ENCODE peak calls at places on chromosomes 4 and X, in four cellular contexts. H, W, Y and O are unnamed samples.
A peak's percentile ranks its signal among the peaks of the same experiment; 100 is the strongest.

GRCh38 chrX:43860646-43861370 is 21.4 kb downstream of the MAOB start:
- DNase-seq in Y (peak; percentile 81), W (peak; percentile 36), H (no peak), O (no peak)

GRCh38 chr4:2417196-2417764 is 1.2 kb downstream of the ZFYVE28 start:
- DNase-seq in H (peak; percentile 43), W (no peak), Y (no peak), O (no peak)

GRCh38 chrX:20530319-20530979 is 263.7 kb upstream of the RPS6KA3 start:
- DNase-seq in Y (peak; percentile 30), W (peak; percentile 29), H (peak; percentile 55), O (peak; percentile 64)

GRCh38 chrX:38803286-38803608 is 2.0 kb downstream of the MID1IP1 start:
- DNase-seq in Y (no peak), H (no peak), W (no peak), O (no peak)

GRCh38 chrX:2934715-2935363 is 5.7 kb upstream of the ARSD start:
- DNase-seq in H (no peak), Y (no peak), W (no peak), O (no peak)

GRCh38 chr4:87853108-87853507 is 20.3 kb downstream of the MEPE start:
- DNase-seq in Y (peak; percentile 60), W (peak; percentile 45), H (no peak), O (peak; percentile 58)

GRCh38 chr4:121408-122084 is 2.8 kb upstream of the ZNF718 start:
- DNase-seq in H (no peak), W (no peak), Y (no peak), O (no peak)

GRCh38 chr4:157128395-157128794 is 52.4 kb downstream of the GLRB start:
- DNase-seq in Y (no peak), H (no peak), W (peak; percentile 15), O (no peak)

GRCh38 chr4:49032440-49033161 is 46.5 kb downstream of the CWH43 start:
- DNase-seq in H (peak; percentile 36), W (peak; percentile 6), Y (peak; percentile 31), O (peak; percentile 5)

GRCh38 chr4:83075696-83076095 is 38.8 kb downstream of the PLAC8 start:
- DNase-seq in H (no peak), Y (no peak), W (no peak), O (no peak)

GRCh38 chr4:48033825-48034413 is 17.3 kb downstream of the NIPAL1 start:
- DNase-seq in W (peak; percentile 10), H (peak; percentile 41), Y (peak; percentile 28), O (no peak)

GRCh38 chr4:89111833-89112563 is 665 bp downstream of the TIGD2 start:
- DNase-seq in Y (peak; percentile 97), W (no peak), H (no peak), O (peak; percentile 92)

GRCh38 chr4:89110986-89111832 is at the start of gene TIGD2:
- DNase-seq in H (peak; percentile 95), W (peak; percentile 71), Y (peak; percentile 69), O (peak; percentile 81)

GRCh38 chr4:89109841-89110540 is 1.3 kb upstream of the TIGD2 start:
- DNase-seq in H (no peak), Y (no peak), W (no peak), O (no peak)

GRCh38 chr4:89108068-89108467 is 3.3 kb upstream of the TIGD2 start:
- DNase-seq in W (no peak), H (no peak), Y (no peak), O (no peak)

GRCh38 chr4:89110541-89110985 is 770 bp upstream of the TIGD2 start:
- DNase-seq in H (peak; percentile 30), W (no peak), Y (no peak), O (peak; percentile 8)
- TF ChIP-seq JUND in H (no peak), W (no peak), Y (no peak), O (no peak)

DNA sequence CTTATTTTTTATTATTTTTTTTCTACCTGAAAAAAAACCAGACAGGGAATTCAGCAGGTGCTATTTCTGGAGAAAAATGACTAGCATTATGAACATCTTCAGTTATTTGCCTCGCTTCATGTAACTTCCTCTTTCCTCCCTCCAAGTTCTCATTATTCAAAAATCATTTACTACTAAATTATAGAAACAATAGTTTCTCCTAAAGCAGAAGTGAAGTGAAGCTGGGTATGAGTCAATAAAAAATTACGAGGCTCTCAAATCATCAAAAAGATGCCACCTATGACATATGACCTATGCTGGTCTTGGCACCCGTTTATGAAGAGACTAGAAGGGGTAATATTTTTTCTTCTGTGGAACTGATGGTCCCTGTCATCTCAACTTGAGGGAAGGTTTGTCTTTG is 145.0 kb upstream of the AADAT start:
- DNase-seq in H (no peak), Y (no peak), W (no peak), O (no peak)
- TF ChIP-seq JUND in H (no peak), Y (no peak), W (no peak), O (no peak)

DNA sequence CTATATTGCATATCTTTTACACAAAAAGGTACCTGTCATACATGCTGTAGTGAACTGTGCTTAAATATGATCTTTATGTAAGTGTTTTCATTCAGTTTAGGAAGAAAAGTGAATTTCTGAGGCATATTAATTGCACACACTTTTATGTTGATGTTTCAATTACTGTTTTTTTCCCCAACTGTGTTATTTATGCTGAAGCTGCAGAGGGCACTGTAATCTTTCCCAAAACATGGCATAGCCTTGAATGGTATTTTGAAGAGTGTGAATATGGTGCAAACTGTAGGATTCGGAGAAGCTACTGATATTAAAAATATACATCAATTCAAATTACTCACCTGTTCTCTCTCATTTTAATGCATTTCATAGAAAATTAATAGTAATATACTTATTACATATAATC is 6.0 kb upstream of the CENPE start:
- DNase-seq in H (no peak), W (peak; percentile 16), Y (peak; percentile 13), O (no peak)
- TF ChIP-seq JUND in H (no peak), W (no peak), Y (no peak), O (no peak)

DNA sequence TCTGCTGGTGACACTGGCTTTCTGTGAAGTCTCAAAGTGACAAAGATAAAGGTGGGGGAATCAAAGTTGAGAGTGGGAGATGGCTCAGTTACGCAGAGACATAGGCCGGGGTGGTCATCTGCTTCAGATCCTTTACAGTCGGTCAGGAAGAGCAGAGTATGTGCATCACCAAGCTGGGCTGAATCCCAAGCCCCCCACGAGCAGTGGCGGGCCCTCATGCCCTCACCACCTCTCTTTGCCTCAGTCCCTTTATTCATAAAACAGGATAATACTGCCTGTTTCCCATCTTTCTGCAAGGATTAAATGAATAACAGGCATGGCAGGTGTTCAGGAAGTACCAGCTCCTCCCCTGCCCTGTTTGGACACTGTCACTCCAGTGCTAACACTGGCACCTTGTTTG is 135.6 kb downstream of the EVC2 start:
- DNase-seq in H (no peak), Y (no peak), W (no peak), O (no peak)
- TF ChIP-seq JUND in H (no peak), Y (no peak), W (no peak), O (no peak)

GRCh38 chr4:183355405-183355804 is 33.2 kb upstream of the CLDN24 start:
- DNase-seq in H (no peak), Y (no peak), W (no peak), O (no peak)
- TF ChIP-seq JUND in H (no peak), Y (no peak), W (no peak), O (no peak)

DNA sequence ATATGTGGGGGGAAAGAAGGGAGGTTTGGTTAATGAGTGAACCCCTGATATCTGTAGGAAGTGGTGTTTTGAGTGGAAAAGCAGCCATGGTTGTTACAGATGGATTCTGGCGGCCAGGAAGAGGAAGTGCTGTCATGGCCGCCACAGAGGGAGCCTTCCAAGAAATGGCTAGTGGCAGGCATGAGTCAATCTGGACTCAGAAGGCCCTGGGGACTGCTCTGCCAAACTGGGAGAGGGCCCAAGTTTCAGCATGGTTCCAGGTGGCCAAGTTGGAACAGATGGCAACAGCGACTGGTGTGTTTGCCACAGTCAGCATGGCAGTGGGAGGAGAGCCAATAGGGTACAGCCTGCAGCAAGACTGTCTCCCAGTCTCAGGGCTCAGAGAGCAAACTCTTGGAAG is 32.5 kb downstream of the ETDB start:
- DNase-seq in H (no peak), W (no peak), Y (no peak), O (no peak)
- TF ChIP-seq JUND in H (no peak), W (no peak), Y (no peak), O (no peak)

DNA sequence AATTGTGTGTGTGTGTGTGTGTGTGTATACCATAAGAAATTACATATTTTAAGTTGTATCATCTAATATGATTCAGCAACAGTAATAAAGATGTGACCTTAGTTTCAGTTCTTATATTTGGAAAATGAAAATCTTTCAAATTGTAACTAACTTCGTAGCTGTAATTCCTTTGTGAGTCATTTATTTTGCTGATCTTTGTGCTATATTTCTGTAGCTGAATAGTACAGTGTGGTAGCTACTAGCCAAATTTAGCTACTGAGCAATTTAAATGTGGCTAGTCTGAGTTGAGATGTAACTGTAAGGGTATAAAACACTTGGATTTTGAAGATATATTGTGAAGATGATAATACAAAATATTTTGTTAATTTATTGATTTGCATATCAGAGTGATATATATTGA is 116.4 kb downstream of the RAP1GDS1 start:
- DNase-seq in W (no peak), H (no peak), Y (no peak), O (no peak)
- TF ChIP-seq JUND in W (no peak), H (no peak), Y (no peak), O (no peak)

GRCh38 chrX:72001906-72002305 is 91.3 kb downstream of the NHSL2 start:
- DNase-seq in Y (no peak), W (no peak), H (no peak), O (no peak)

GRCh38 chrX:72006461-72006860 is 95.8 kb downstream of the NHSL2 start:
- DNase-seq in H (no peak), W (no peak), Y (no peak), O (no peak)

GRCh38 chrX:72002886-72003285 is 92.2 kb downstream of the NHSL2 start:
- DNase-seq in H (no peak), W (no peak), Y (no peak), O (no peak)

GRCh38 chrX:72005046-72005445 is 94.4 kb downstream of the NHSL2 start:
- DNase-seq in Y (no peak), W (no peak), H (no peak), O (no peak)

GRCh38 chrX:72003811-72004750 is 93.4 kb downstream of the NHSL2 start:
- DNase-seq in Y (no peak), H (no peak), W (peak; percentile 40), O (no peak)
- TF ChIP-seq JUND in Y (no peak), H (no peak), W (no peak), O (no peak)

DNA sequence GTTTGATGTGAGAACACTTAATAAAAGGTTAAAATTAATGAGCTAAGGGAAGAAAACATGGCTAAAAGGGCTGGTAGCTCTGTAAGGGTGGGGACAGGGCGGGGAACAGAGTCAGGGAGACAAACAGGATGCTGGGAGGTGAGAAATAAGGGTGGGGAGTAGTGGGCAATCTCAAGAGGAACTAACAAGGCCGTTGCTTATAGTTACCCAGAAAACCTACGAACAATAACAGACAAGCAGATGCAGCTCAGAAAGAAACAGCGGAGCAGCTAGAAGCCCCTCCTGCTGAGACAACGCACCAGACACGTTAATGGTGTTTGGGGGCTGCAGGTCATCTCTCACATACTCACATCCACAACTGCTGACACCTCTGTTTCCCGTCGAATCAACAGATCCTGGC is 9.7 kb upstream of the KLF3 start:
- DNase-seq in H (no peak), W (no peak), Y (no peak), O (no peak)
- TF ChIP-seq JUND in H (no peak), W (no peak), Y (no peak), O (no peak)

DNA sequence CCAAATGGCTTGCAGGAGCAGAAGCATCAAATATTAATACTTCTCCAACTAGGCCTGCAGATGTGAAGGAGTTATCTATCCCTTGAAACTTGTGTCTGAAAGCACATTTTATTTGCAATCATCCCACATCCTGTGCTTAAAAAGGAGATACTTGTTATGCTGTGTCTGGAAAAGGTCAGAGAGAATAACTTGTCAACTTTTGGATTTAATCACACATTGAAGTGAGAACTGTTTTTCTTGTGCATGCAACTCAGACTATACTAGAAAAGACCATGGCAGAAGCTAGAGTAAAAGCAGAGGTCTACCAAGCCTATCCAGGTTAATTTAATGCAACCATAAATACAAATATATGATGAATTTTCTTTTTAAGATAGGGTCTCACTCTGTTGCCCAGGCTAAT is 100.3 kb downstream of the IRF2 start:
- DNase-seq in H (no peak), W (no peak), Y (no peak), O (no peak)
- TF ChIP-seq JUND in H (no peak), W (no peak), Y (no peak), O (no peak)